ENCODE peak calls at places on chromosomes 12 and 14, in four cellular contexts. O, R, G and S are unnamed samples.

GRCh38 chr12:107106241-107107025 is 13.1 kb upstream of the CRY1 start:
- DNase-seq in R (no peak), G (no peak), O (no peak), S (no peak)

GRCh38 chr14:49977126-49977841 is 84.4 kb downstream of the ARF6 start:
- DNase-seq in O (no peak), G (no peak), R (peak), S (no peak)

GRCh38 chr12:50387487-50387886 is 8.9 kb downstream of the FAM186A start:
- DNase-seq in G (no peak), R (no peak), O (no peak), S (no peak)

GRCh38 chr12:131028587-131029338 is 75.1 kb downstream of the ADGRD1 start:
- DNase-seq in R (no peak), O (no peak), G (no peak), S (no peak)

GRCh38 chr12:131827961-131828534 is at the start of gene MMP17:
- DNase-seq in R (peak), O (no peak), G (no peak), S (peak)

GRCh38 chr12:2183556-2184541 is 131.1 kb downstream of the CACNA1C start:
- DNase-seq in G (no peak), O (peak), R (no peak), S (no peak)

GRCh38 chr14:21227150-21227549 is 42.1 kb downstream of the HNRNPC start:
- DNase-seq in O (no peak), G (no peak), R (no peak), S (no peak)

GRCh38 chr12:91355150-91356006 is 172.8 kb upstream of the DCN start:
- DNase-seq in R (peak), O (peak), G (peak), S (peak)

GRCh38 chr14:76953196-76953945 is 75.1 kb downstream of the IRF2BPL start:
- DNase-seq in R (peak), G (no peak), O (peak), S (no peak)

GRCh38 chr14:42229976-42230375 is 623.3 kb downstream of the LRFN5 start:
- DNase-seq in G (no peak), O (no peak), R (no peak), S (no peak)

GRCh38 chr14:70822706-70823185 is 13.4 kb upstream of the MAP3K9 start:
- DNase-seq in R (no peak), O (no peak), G (no peak), S (peak)

GRCh38 chr14:59936145-59936544 is 16.2 kb downstream of the LRRC9 start:
- DNase-seq in R (no peak), G (no peak), O (no peak), S (no peak)

GRCh38 chr14:100192250-100192671 is 32.8 kb upstream of the DEGS2 start:
- DNase-seq in O (no peak), R (no peak), G (no peak), S (no peak)

GRCh38 chr12:41739066-41739465 is 405.6 kb downstream of the GXYLT1 start:
- DNase-seq in R (no peak), G (no peak), O (no peak), S (no peak)

GRCh38 chr12:28242888-28243633 is 52.8 kb downstream of the CCDC91 start:
- DNase-seq in G (no peak), O (no peak), R (peak), S (no peak)

GRCh38 chr14:33682746-33683145 is 268.1 kb downstream of the EGLN3 start:
- DNase-seq in G (no peak), R (no peak), O (no peak), S (no peak)

GRCh38 chr14:38208825-38209562 is 1.3 kb downstream of the SSTR1 start:
- DNase-seq in O (peak), G (no peak), R (no peak), S (peak)

GRCh38 chr12:28033538-28033915 is 61.0 kb upstream of the PTHLH start:
- DNase-seq in O (no peak), G (no peak), R (no peak), S (no peak)

GRCh38 chr12:27305673-27306504 is 26.7 kb upstream of the BMAL2 start:
- DNase-seq in R (peak), O (peak), G (no peak), S (no peak)

GRCh38 chr12:113174461-113175384 is 10.6 kb downstream of the DDX54 start:
- DNase-seq in O (peak), R (peak), G (no peak), S (peak)
- TF ChIP-seq CBFB in O (no peak), R (no peak), G (no peak), S (no peak)

GRCh38 chr12:80045594-80045993 is 53.7 kb upstream of the OTOGL start:
- DNase-seq in G (no peak), O (no peak), R (no peak), S (no peak)
- TF ChIP-seq ESRRA in G (no peak), O (no peak), R (no peak), S (no peak)

DNA sequence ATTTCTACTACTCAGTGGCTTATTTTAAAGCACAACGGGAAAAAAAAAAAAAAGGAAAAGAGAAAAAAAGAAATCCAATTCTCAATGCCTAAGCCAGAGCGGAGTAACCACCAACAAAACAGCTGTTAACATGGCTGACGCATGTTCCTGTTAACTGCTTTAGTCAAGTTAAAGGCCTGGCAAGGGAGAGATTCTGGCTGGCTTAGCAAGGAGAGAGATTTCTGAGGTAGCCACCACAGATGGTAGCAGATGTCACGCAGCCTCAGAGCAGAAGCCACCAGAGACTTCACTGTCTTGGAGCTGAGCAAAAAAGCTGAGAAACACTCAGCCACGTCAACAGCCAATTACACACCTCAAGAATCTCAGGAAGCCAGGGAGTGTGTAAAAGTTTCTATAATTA is 87.1 kb downstream of the TMCC3 start:
- DNase-seq in G (no peak), R (no peak), O (no peak), S (no peak)
- TF ChIP-seq NR2C2 in G (no peak), R (no peak), O (no peak), S (no peak)

DNA sequence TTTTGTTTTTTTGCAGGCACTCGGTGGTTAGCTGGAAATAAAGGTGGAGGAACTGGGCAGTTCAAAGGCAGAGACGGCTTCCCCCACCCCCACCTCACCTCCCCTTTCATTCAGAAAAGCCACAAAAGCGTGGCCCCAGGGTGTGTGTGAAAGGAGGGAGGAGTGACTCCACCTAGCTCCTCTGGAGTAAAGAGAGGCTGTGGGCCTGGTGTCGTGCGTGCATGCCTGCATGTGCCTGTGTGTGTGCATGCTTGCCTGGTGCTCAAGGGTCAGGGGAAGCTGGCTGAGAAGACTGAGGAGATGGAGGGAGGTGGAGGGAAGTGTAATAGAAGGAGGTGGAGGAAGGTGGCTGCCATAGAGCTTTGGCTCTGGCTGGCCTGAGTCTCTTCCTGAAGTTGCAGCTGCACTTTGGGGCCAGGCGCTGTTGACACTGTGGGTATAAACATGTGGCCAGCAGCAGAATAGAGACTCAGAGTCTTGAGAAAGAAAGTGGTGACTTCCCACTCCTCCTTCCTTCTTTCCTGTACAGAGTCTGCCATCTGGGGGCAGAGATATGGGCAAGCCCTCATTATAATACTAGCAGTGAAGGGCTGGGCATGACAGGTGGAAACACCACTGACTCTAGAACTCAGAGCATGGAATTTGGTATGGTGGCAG is 36.9 kb upstream of the SINHCAF start:
- DNase-seq in R (peak), O (peak), G (peak), S (peak)
- TF ChIP-seq CBFB in R (no peak), O (no peak), G (peak), S (no peak)